ENCODE peak calls at places on chromosomes 2 and 18, in six cellular contexts. J, D, Z, T, Y and K are unnamed samples.

GRCh38 chr2:132668189-132668833 is 1.7 kb downstream of the LYPD1 start:
- DNase-seq in J (no peak), T (no peak), D (peak; percentile 71), Y (no peak), Z (peak; percentile 58), K (no peak)

GRCh38 chr2:173553589-173553988 is 198.9 kb downstream of the CDCA7 start:
- DNase-seq in Y (no peak), J (no peak), Z (no peak), D (no peak), T (no peak), K (no peak)

GRCh38 chr2:173644146-173644545 is 289.5 kb downstream of the CDCA7 start:
- DNase-seq in T (no peak), J (no peak), D (no peak), Y (no peak), Z (no peak), K (no peak)

GRCh38 chr2:53188846-53189245 is 578.8 kb upstream of the CHAC2 start:
- DNase-seq in J (no peak), T (no peak), Y (no peak), Z (no peak), D (no peak), K (no peak)

GRCh38 chr2:144524190-144524957 is 4.5 kb upstream of the ZEB2 start:
- DNase-seq in D (peak; percentile 85), T (no peak), Y (no peak), Z (peak; percentile 77), J (no peak), K (peak; percentile 77)

GRCh38 chr2:216113572-216113971 is 4.4 kb downstream of the XRCC5 start:
- DNase-seq in Z (no peak), T (no peak), Y (no peak), D (no peak), J (no peak), K (no peak)

GRCh38 chr2:169302364-169302763 is 60.0 kb downstream of the LRP2 start:
- DNase-seq in Z (no peak), D (no peak), T (no peak), Y (no peak), J (no peak), K (no peak)

GRCh38 chr18:24656044-24656443 is 195.6 kb downstream of the HRH4 start:
- DNase-seq in Z (no peak), J (no peak), D (no peak), Y (no peak), T (no peak), K (no peak)

GRCh38 chr2:105344704-105345345 is 7.5 kb downstream of the C2orf49 start:
- DNase-seq in T (peak; percentile 34), J (no peak), D (peak; percentile 49), Z (no peak), Y (no peak), K (no peak)

GRCh38 chr2:29012211-29012681 is 31.1 kb downstream of the TOGARAM2 start:
- DNase-seq in D (no peak), T (no peak), J (no peak), Z (no peak), Y (peak; percentile 13), K (no peak)

GRCh38 chr2:221569342-221570278 is 2.5 kb downstream of the EPHA4 start:
- DNase-seq in T (no peak), Y (no peak), Z (no peak), J (no peak), D (peak; percentile 67), K (no peak)

GRCh38 chr2:69453475-69454129 is 16.4 kb upstream of the NFU1 start:
- DNase-seq in J (no peak), T (no peak), Y (no peak), Z (no peak), D (no peak), K (no peak)

GRCh38 chr2:116669782-116670181 is 1144.7 kb upstream of the DDX18 start:
- DNase-seq in Y (no peak), D (no peak), J (no peak), T (no peak), Z (no peak), K (no peak)

GRCh38 chr2:2572393-2573204 is 241.5 kb upstream of the MYT1L start:
- DNase-seq in Y (no peak), D (no peak), J (peak; percentile 22), T (no peak), Z (no peak), K (no peak)

DNA sequence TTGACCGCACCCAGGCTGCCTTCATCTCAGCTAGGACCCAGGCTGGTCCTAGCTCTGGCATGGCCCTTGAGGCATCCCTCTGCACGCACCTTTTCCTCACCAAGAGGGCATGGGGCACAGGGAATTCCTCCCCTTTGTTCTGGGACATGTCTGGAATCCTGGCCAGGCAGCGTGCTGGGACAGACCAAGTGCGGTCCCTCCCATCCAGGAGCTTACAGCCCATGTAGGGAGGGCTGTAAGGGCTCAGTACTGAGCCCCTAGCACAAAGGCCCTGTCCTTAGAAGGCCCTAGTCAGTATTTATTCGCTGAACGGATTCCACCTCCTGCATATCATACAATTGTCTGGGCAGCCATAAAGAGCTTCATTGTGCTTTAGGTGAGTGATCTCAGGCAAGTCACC is 3.0 kb downstream of the TMEM37 start:
- DNase-seq in T (no peak), D (peak; percentile 36), Z (no peak), J (peak; percentile 32), Y (no peak), K (no peak)
- H3K4me1 ChIP-seq in T (peaks cover 7% of the 10 kb centered on the region), D (peaks cover 41% of the 10 kb centered on the region), Z (peaks cover 32% of the 10 kb centered on the region), J (peaks cover 23% of the 10 kb centered on the region), Y (no peaks in the 10 kb centered on the region), K (peaks cover 20% of the 10 kb centered on the region)

DNA sequence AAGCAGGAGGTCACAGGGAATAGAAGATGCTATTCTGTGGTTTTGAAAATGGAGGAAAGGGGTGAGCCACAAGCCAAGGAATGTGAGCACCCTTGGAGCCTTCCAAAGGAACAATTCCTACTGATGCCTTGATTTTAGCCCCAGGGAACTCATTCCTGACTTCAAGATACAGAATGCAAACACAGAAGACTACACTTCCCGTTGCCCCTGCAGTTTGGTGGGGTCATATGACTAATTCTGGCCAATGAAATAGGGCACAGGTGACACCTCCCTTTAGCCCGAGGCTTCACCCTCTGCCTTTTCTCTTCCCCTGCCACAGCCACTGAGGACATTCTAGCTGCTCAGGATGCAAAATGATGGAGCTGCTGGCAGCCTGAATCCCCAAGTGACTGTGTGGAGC is 126.1 kb downstream of the INHBB start:
- DNase-seq in Z (no peak), D (no peak), J (no peak), Y (no peak), T (no peak), K (no peak)
- H3K4me1 ChIP-seq in Z (peaks cover 30% of the 10 kb centered on the region), D (peaks cover under 1% of the 10 kb centered on the region), J (peaks cover 42% of the 10 kb centered on the region), Y (no peaks in the 10 kb centered on the region), T (peaks cover 16% of the 10 kb centered on the region), K (peaks cover 2% of the 10 kb centered on the region)

GRCh38 chr2:692349-692748 is 15.1 kb upstream of the TMEM18 start:
- DNase-seq in Z (no peak), J (no peak), T (no peak), Y (no peak), D (no peak), K (no peak)

GRCh38 chr2:691825-692224 is 14.6 kb upstream of the TMEM18 start:
- DNase-seq in T (no peak), Y (no peak), Z (no peak), J (no peak), D (no peak), K (no peak)

GRCh38 chr2:693606-694005 is 16.4 kb upstream of the TMEM18 start:
- DNase-seq in Y (no peak), Z (no peak), T (no peak), J (no peak), D (no peak), K (no peak)

GRCh38 chr2:694174-694573 is 17.0 kb upstream of the TMEM18 start:
- DNase-seq in J (no peak), T (no peak), Z (no peak), Y (no peak), D (no peak), K (no peak)

DNA sequence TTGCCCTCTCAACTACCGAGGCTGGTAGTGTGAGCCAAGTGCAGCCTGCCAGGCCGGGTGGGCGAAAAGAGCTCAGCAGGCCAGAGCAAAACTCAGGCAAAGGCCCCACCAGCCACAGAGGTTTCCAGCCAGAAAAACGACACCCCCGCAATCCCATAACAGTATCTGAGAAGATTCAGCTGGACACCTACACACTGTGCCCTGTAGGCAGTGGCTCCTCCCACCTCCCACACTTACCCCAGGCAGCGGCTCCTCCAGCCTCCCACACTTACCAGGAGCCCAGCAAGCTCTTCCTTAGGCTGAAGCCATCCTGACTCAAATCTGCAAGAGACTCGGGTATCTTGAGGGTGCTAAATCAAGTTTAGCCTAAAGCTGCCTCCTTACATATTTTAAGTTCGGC is 15.6 kb upstream of the TMEM18 start:
- DNase-seq in Z (no peak), Y (no peak), J (no peak), D (no peak), T (no peak), K (no peak)
- H3K4me1 ChIP-seq in Z (peaks cover 6% of the 10 kb centered on the region), Y (no peaks in the 10 kb centered on the region), J (peaks cover 7% of the 10 kb centered on the region), D (no peaks in the 10 kb centered on the region), T (peaks cover 12% of the 10 kb centered on the region), K (no peaks in the 10 kb centered on the region)

DNA sequence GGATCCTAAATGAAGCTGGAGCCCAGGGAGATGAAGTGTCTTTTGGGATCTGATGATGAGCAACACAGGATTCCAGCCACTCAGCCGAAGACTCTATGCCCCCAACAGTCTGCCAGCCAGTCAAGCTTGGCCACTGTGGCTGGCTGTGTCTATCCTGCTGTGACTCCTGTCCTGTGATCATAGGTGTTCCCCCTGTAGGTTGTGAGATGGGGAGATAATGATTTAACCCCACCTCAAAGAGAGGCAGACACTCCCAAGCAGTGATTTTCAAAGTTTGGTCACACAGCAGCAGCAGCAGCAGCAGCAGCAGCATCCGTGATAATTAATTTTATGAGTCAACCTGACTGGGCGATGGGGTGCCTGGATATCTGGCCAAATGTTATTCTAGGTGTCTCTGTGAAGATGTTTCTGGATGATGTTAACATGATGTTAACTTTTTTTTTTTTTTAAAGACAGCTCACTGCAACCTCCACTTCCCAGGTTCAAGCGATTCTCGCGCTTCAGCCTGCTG is 21.4 kb upstream of the RHOB start:
- DNase-seq in D (no peak), Y (no peak), Z (no peak), T (no peak), J (peak; percentile 78), K (no peak)
- H3K4me1 ChIP-seq in D (no peaks in the 10 kb centered on the region), Y (peaks cover 20% of the 10 kb centered on the region), Z (peaks cover 48% of the 10 kb centered on the region), T (peaks cover 26% of the 10 kb centered on the region), J (peaks cover 63% of the 10 kb centered on the region), K (no peaks in the 10 kb centered on the region)

DNA sequence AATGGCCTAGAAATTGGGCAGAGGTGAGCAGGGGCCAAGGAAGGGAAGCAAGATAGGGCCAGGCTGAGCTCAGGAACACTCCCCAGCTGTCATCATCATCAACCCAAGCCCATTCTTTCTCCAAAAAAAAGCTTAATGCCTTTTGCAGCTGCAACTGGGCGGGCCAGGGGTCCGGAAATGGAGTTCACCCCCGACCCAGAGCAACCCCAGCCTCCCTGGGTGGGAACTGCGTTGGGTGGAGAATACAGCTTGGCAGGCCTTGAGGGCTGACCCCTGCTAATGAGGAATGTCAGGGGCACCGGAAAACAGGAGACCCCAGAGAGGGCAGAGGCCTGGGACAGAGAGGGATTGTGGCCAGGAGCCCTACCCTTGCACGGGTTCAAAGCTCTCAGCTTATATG is 64.8 kb downstream of the TNS1 start:
- DNase-seq in T (no peak), Y (no peak), J (no peak), Z (peak; percentile 62), D (no peak), K (no peak)
- H3K4me1 ChIP-seq in T (peaks cover 78% of the 10 kb centered on the region), Y (no peaks in the 10 kb centered on the region), J (peaks cover 99% of the 10 kb centered on the region), Z (peaks cover 63% of the 10 kb centered on the region), D (peaks cover 34% of the 10 kb centered on the region), K (peaks cover 10% of the 10 kb centered on the region)

DNA sequence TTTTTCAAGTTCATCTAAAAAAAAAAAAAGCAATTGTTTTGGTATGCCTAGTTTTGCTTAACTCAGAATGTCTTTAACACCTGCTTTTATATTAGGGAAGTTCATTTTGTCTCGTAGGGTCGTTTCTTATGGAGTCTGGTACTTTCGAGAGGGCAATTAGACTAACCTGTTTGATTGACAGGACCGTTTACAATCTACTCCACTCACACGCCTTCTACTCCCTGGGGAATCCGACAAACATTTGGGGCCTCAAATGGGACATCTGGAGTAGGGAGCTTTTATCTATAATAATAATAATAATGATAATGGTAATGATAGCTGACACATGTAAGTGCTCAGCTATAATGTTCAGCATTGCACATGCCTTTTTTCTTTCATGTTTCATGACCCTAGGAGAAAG is 261.6 kb upstream of the RASGRP3 start:
- DNase-seq in Y (no peak), T (no peak), Z (no peak), J (no peak), D (no peak), K (no peak)
- H3K4me1 ChIP-seq in Y (no peaks in the 10 kb centered on the region), T (peaks cover 14% of the 10 kb centered on the region), Z (no peaks in the 10 kb centered on the region), J (peaks cover 46% of the 10 kb centered on the region), D (peaks cover 16% of the 10 kb centered on the region), K (no peaks in the 10 kb centered on the region)